ENCODE peak calls at places on chromosomes 5 and 9, in four cellular contexts. Y, Z, K and G are unnamed samples. For H3K9me3, the result is how much of the 10 kb centered on the place peaks cover.

GRCh38 chr5:15105799-15106393 is 234.3 kb upstream of the ANKH start:
- DNase-seq in Y (peak), Z (peak), K (peak), G (peak)

GRCh38 chr9:18531127-18531526 is 57.2 kb downstream of the ADAMTSL1 start:
- DNase-seq in Y (peak), Z (no peak), K (no peak), G (no peak)

GRCh38 chr5:59390074-59390659 is 503.4 kb downstream of the PDE4D start:
- DNase-seq in Y (peak), Z (no peak), K (peak), G (no peak)

GRCh38 chr5:168165977-168166376 is 125.5 kb upstream of the WWC1 start:
- DNase-seq in Y (no peak), Z (no peak), K (no peak), G (no peak)

GRCh38 chr9:99416007-99416406 is 193.9 kb downstream of the SEC61B start:
- DNase-seq in Y (peak), Z (no peak), K (no peak), G (no peak)

GRCh38 chr5:55278778-55279177 is 28.7 kb downstream of the DHX29 start:
- DNase-seq in Y (peak), Z (no peak), K (no peak), G (no peak)

GRCh38 chr9:70995511-70995910 is 125.9 kb downstream of the TRPM3 start:
- DNase-seq in Y (no peak), Z (no peak), K (no peak), G (no peak)

GRCh38 chr5:31664566-31664965 is 25.6 kb downstream of the PDZD2 start:
- DNase-seq in Y (peak), Z (peak), K (peak), G (peak)

GRCh38 chr9:91847576-91847975 is 102.5 kb downstream of the ROR2 start:
- DNase-seq in Y (peak), Z (no peak), K (no peak), G (peak)

GRCh38 chr9:81492710-81493447 is 196.5 kb downstream of the TLE1 start:
- DNase-seq in Y (peak), Z (no peak), K (no peak), G (no peak)

GRCh38 chr9:92385001-92385400 is 19.4 kb downstream of the OGN start:
- DNase-seq in Y (no peak), Z (no peak), K (no peak), G (no peak)

GRCh38 chr5:100803391-100803790 is 99.7 kb downstream of the ST8SIA4 start:
- DNase-seq in Y (peak), Z (no peak), K (no peak), G (no peak)
- TF ChIP-seq RFX5 in Y (no peak), Z (no peak), K (no peak), G (no peak)

GRCh38 chr5:107241841-107242240 is 428.9 kb downstream of the EFNA5 start:
- DNase-seq in Y (no peak), Z (no peak), K (no peak), G (no peak)
- H3K9me3 ChIP-seq in Y (under half), Z (under half), K (under half), G (under half)

DNA sequence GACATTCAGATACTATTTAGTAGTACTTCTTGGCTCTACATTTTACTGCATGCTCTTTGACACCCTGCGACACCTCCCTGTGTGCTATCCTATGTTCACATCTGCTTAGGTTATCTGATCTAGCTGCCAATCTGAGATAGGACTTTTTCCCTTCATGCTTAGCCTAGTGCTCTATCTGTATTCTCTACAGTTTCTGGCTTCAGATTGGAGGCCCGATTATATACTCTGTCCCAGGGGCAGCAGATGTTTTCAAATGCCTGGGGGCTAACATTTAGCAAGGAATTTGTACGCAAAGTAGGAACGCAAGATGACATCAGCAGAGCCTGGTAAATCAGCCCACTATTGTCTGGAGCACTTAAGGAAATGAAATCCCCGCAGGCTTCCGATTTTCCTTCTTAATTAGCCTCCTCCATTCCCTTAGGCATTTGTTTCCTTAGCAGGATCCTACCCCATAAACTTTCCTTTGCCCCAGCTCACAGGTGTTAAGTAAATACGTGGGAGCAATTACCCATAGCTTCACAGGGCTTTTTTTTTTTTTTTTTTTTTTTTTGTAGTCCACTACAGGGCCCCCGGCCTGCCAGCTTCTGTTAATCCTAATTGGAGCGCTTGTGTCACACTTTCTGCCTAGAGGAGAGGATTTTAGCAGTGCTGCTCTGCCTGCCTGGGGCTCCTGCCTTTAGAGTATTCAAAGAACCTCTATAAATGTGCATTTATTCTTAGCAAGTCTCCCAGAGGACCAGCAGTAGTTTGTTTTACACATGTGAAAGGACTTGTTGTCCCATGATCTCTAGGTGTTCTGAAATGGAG is 61.1 kb upstream of the LPAR1 start:
- DNase-seq in Y (no peak), Z (no peak), K (no peak), G (peak)
- TF ChIP-seq RFX5 in Y (no peak), Z (no peak), K (no peak), G (no peak)

GRCh38 chr9:121350993-121351561 is 19.0 kb downstream of the STOM start:
- DNase-seq in Y (peak), Z (no peak), K (peak), G (peak)
- H3K9me3 ChIP-seq in Y (under half), Z (under half), K (under half), G (under half)

GRCh38 chr5:146560205-146560812 is 44.3 kb upstream of the GPR151 start:
- DNase-seq in Y (peak), Z (no peak), K (no peak), G (no peak)
- TF ChIP-seq RFX5 in Y (no peak), Z (no peak), K (no peak), G (no peak)

DNA sequence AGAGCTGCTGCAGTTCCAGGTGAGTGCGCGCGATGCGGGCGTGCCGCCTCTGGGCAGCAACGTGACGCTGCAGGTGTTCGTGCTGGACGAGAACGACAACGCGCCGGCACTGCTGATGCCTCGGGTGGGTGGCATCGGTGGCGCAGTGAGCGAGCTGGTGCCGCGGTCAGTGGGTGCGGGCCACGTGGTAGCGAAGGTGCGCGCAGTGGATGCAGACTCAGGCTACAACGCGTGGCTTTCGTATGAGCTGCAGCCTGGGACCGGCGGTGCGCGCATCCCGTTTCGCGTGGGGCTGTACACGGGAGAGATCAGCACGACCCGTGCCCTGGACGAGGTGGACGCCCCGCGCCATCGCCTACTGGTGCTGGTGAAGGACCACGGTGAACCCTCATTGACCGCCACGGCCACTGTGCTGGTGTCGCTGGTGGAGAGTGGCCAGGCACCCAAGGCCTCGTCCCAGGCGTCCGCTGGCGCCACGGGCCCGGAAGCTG is 2.0 kb downstream of the PCDHA3 start:
- DNase-seq in Y (no peak), Z (no peak), K (no peak), G (no peak)
- H3K9me3 ChIP-seq in Y (under half), Z (under half), K (under half), G (under half)